ENCODE peak calls at places on chromosomes 13 and 19, in five cellular contexts. One of them, this sample, is unnamed.

GRCh38 chr19:18763674-18764590 is 27.2 kb downstream of the COMP start:
- DNase-seq in stomach: no peak
- DNase-seq in A549: no peak
- DNase-seq in SK-N-SH: peak
- DNase-seq in tibial nerve: no peak
- DNase-seq in this sample: no peak

GRCh38 chr13:30895773-30896172 is 10.3 kb upstream of the MEDAG start:
- DNase-seq in stomach: no peak
- DNase-seq in A549: no peak
- DNase-seq in tibial nerve: peak
- DNase-seq in SK-N-SH: no peak
- DNase-seq in this sample: no peak

GRCh38 chr13:85230754-85231153 is 568.5 kb downstream of the SLITRK6 start:
- DNase-seq in stomach: no peak
- DNase-seq in SK-N-SH: no peak
- DNase-seq in tibial nerve: no peak
- DNase-seq in A549: no peak
- DNase-seq in this sample: no peak

GRCh38 chr13:73355134-73355533 is 296.3 kb downstream of the KLF5 start:
- DNase-seq in tibial nerve: no peak
- DNase-seq in SK-N-SH: no peak
- DNase-seq in stomach: no peak
- DNase-seq in A549: no peak
- DNase-seq in this sample: no peak

GRCh38 chr19:17194608-17195007 is 20.5 kb upstream of the USE1 start:
- DNase-seq in tibial nerve: no peak
- DNase-seq in A549: no peak
- DNase-seq in SK-N-SH: no peak
- DNase-seq in stomach: no peak
- DNase-seq in this sample: no peak

GRCh38 chr19:13507053-13507611 is 853 bp upstream of the CACNA1A start:
- DNase-seq in SK-N-SH: no peak
- DNase-seq in A549: no peak
- DNase-seq in tibial nerve: no peak
- DNase-seq in stomach: no peak
- DNase-seq in this sample: no peak

GRCh38 chr19:3266792-3267469 is 42.5 kb downstream of the CELF5 start:
- DNase-seq in tibial nerve: no peak
- DNase-seq in stomach: no peak
- DNase-seq in A549: no peak
- DNase-seq in SK-N-SH: no peak
- DNase-seq in this sample: no peak

GRCh38 chr13:88183440-88183839 is 512.3 kb downstream of the SLITRK5 start:
- DNase-seq in SK-N-SH: no peak
- DNase-seq in A549: no peak
- DNase-seq in tibial nerve: no peak
- DNase-seq in stomach: no peak
- DNase-seq in this sample: no peak

GRCh38 chr19:14542721-14543328 is 13.4 kb downstream of the TECR start:
- DNase-seq in SK-N-SH: peak
- DNase-seq in tibial nerve: no peak
- DNase-seq in stomach: no peak
- DNase-seq in A549: no peak
- DNase-seq in this sample: no peak

GRCh38 chr13:94056362-94056990 is 423.0 kb downstream of the DCT start:
- DNase-seq in A549: no peak
- DNase-seq in SK-N-SH: no peak
- DNase-seq in tibial nerve: no peak
- DNase-seq in stomach: no peak
- DNase-seq in this sample: no peak

GRCh38 chr19:2532252-2533071 is 56.5 kb downstream of the GADD45B start:
- DNase-seq in A549: peak
- DNase-seq in SK-N-SH: no peak
- DNase-seq in stomach: no peak
- DNase-seq in tibial nerve: no peak
- DNase-seq in this sample: no peak

GRCh38 chr13:83248751-83249150 is 633.5 kb downstream of the SLITRK1 start:
- DNase-seq in tibial nerve: no peak
- DNase-seq in SK-N-SH: no peak
- DNase-seq in stomach: no peak
- DNase-seq in A549: no peak
- DNase-seq in this sample: no peak

GRCh38 chr19:40688987-40689338 is 1.5 kb downstream of the NUMBL start:
- DNase-seq in stomach: no peak
- DNase-seq in tibial nerve: no peak
- DNase-seq in SK-N-SH: no peak
- DNase-seq in A549: no peak
- DNase-seq in this sample: no peak

GRCh38 chr19:40689339-40690049 is 957 bp downstream of the NUMBL start:
- DNase-seq in A549: no peak
- DNase-seq in stomach: no peak
- DNase-seq in SK-N-SH: peak
- DNase-seq in tibial nerve: no peak
- DNase-seq in this sample: no peak

GRCh38 chr19:40690699-40691420 is 409 bp upstream of the NUMBL start:
- DNase-seq in tibial nerve: peak
- DNase-seq in A549: peak
- DNase-seq in SK-N-SH: peak
- DNase-seq in stomach: peak
- DNase-seq in this sample: peak

GRCh38 chr19:40691421-40692211 is 1.2 kb upstream of the NUMBL start:
- DNase-seq in stomach: no peak
- DNase-seq in A549: peak
- DNase-seq in tibial nerve: no peak
- DNase-seq in SK-N-SH: peak
- DNase-seq in this sample: no peak

GRCh38 chr19:40690050-40690698 is at the start of gene NUMBL:
- DNase-seq in A549: no peak
- DNase-seq in tibial nerve: no peak
- DNase-seq in stomach: no peak
- DNase-seq in SK-N-SH: peak
- DNase-seq in this sample: no peak
- TF ChIP-seq EP300 in A549: no peak
- TF ChIP-seq EP300 in tibial nerve: no peak
- TF ChIP-seq EP300 in stomach: no peak
- TF ChIP-seq EP300 in SK-N-SH: no peak
- TF ChIP-seq EP300 in this sample: no peak

GRCh38 chr13:113863511-113864302 is at the start of gene GAS6:
- DNase-seq in tibial nerve: no peak
- DNase-seq in SK-N-SH: peak
- DNase-seq in A549: peak
- DNase-seq in stomach: peak
- DNase-seq in this sample: peak

GRCh38 chr13:113861433-113862030 is 2.3 kb downstream of the GAS6 start:
- DNase-seq in stomach: no peak
- DNase-seq in tibial nerve: no peak
- DNase-seq in SK-N-SH: peak
- DNase-seq in A549: no peak
- DNase-seq in this sample: no peak

GRCh38 chr13:113862191-113862765 is 1.6 kb downstream of the GAS6 start:
- DNase-seq in A549: no peak
- DNase-seq in tibial nerve: no peak
- DNase-seq in stomach: no peak
- DNase-seq in SK-N-SH: no peak
- DNase-seq in this sample: no peak

GRCh38 chr13:113864303-113864890 is 521 bp upstream of the GAS6 start:
- DNase-seq in tibial nerve: no peak
- DNase-seq in stomach: no peak
- DNase-seq in A549: no peak
- DNase-seq in SK-N-SH: peak
- DNase-seq in this sample: no peak

DNA sequence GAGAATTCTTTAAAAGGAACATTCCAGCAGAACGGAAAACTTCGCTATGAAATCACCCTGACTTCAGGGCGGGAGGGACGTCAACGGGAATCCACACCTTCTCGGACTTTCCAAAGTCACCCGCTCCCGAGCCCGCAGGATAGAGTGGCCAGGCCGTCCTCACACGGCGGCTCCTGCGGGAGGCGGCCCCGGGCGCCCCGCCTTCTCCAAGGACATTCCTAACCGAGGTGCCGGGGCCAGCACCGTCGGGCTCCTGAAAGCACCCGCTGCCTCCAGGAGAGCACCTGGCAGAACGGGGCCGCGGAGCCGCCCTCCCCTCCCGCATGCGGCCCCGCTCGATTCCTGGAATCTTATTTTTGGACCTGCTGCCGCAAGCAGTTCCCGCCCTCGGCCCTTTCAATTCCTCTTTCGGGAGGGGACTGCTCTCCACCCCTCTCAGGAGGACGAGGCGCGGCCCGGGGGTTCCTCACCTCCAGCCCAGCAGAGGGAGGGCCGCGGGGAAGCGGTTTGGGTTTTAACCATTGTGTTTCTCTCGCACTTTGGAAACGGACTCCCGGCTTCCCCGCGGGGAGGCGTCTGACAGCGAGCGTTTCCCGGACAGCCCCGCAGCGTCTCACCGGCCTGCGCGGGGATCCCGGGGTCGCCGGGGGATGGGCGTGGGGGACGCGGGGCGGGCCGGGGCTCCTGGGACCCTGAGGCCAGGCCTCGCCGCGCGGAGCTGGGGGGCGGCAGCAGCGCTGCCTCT is 938 bp downstream of the GAS6 start:
- DNase-seq in A549: no peak
- DNase-seq in stomach: peak
- DNase-seq in SK-N-SH: peak
- DNase-seq in tibial nerve: no peak
- DNase-seq in this sample: peak
- TF ChIP-seq EP300 in A549: no peak
- TF ChIP-seq EP300 in stomach: peak
- TF ChIP-seq EP300 in SK-N-SH: no peak
- TF ChIP-seq EP300 in tibial nerve: no peak
- TF ChIP-seq EP300 in this sample: peak

DNA sequence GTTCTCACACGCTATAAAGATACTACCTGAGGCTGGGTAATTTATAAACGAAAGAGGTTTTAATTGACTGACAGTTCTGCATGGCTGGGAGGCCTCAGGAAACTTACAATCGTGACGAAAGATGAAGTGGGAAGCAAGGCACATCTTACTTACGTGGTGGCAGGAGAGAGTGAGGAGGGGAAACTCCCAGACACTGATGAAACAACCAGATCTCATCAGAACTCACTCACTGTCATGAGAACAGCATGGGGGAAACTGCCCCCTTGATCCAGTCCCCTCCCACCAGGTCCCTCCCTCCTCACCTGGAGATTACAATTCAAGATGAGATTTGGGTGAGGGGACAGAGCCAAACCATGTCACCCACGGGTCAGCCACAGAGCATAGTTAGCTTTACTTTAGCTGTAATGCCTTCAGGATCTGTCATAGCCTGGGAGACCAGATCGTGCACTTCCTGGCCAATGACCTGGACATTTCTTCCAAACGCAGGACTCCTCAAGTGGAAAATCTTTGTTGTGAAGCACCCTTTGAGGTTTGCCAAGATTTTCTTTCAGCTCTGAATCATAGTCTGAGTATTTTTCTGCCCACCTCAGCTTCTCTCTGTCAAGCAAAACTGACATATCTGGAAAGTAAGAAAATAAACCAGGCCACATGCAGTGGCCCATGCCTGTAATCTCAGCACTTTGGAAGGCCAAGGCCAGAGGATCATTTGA is 25.2 kb upstream of the HIF3A start:
- DNase-seq in A549: peak
- DNase-seq in SK-N-SH: no peak
- DNase-seq in tibial nerve: no peak
- DNase-seq in stomach: no peak
- DNase-seq in this sample: no peak
- TF ChIP-seq EP300 in A549: peak
- TF ChIP-seq EP300 in SK-N-SH: no peak
- TF ChIP-seq EP300 in tibial nerve: no peak
- TF ChIP-seq EP300 in stomach: no peak
- TF ChIP-seq EP300 in this sample: no peak

GRCh38 chr13:110371550-110372465 is 64.7 kb downstream of the COL4A2 start:
- DNase-seq in SK-N-SH: peak
- DNase-seq in stomach: no peak
- DNase-seq in tibial nerve: no peak
- DNase-seq in A549: peak
- DNase-seq in this sample: no peak
- TF ChIP-seq EP300 in SK-N-SH: peak
- TF ChIP-seq EP300 in stomach: no peak
- TF ChIP-seq EP300 in tibial nerve: no peak
- TF ChIP-seq EP300 in A549: no peak
- TF ChIP-seq EP300 in this sample: no peak

GRCh38 chr13:109312399-109312798 is 474.0 kb downstream of the IRS2 start:
- DNase-seq in stomach: no peak
- DNase-seq in tibial nerve: no peak
- DNase-seq in SK-N-SH: no peak
- DNase-seq in A549: no peak
- DNase-seq in this sample: no peak
- TF ChIP-seq EP300 in stomach: no peak
- TF ChIP-seq EP300 in tibial nerve: no peak
- TF ChIP-seq EP300 in SK-N-SH: no peak
- TF ChIP-seq EP300 in A549: no peak
- TF ChIP-seq EP300 in this sample: no peak

DNA sequence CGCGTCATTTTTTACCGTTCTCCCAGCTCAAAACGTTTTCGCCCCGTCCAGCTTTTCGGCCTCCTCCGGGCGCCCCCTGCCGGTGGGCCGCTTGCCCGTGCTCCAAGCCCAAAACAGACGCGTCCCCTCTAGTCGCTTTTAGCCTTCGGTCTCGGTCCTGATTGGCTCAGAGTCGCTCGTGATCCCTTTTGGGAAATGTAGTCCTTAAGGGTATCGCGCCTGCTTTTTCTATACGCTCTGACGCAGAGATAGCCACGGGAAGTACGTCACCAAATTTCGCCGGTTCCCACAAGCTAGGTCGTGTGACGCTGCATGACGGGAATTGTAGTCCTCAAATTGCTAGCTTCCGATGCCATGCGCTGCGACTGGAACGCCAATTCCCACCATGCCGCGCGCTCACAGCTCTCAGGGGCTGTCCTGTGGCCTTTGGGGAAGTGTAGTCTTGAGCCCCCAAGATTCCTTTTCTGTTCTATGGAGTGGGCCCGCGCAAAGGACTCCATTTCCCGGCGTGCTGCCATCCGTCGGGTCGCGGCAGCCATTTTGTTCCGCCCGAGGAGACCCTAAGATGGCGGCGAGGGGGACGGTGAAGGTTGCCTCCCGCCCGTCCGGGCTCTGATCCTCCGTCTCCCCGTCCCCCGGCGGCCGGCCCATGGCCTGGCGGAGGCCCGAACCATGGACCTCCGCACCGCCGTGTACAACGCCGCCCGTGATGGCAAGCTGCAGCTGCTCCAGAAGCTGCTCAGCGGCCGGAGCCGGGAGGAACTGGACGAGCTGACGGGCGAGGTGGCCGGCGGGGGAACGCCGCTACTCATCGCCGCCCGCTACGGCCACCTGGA is at the start of gene FEM1A:
- DNase-seq in stomach: peak
- DNase-seq in SK-N-SH: peak
- DNase-seq in A549: peak
- DNase-seq in tibial nerve: peak
- DNase-seq in this sample: peak
- TF ChIP-seq EP300 in stomach: peak
- TF ChIP-seq EP300 in SK-N-SH: no peak
- TF ChIP-seq EP300 in A549: no peak
- TF ChIP-seq EP300 in tibial nerve: peak
- TF ChIP-seq EP300 in this sample: peak

This sample was measured in transverse colon.